ENCODE peak calls at places on chromosomes 5 and 9, in eight cellular contexts. S, J, Q, P, R, L, F and Y are unnamed samples.

GRCh38 chr9:35526087-35526801 is 36.3 kb downstream of the RUSC2 start:
- DNase-seq in F (no peak), P (no peak), Q (no peak), L (no peak), S (no peak), R (no peak), J (no peak), Y (no peak)

GRCh38 chr5:74261906-74262305 is 378.6 kb downstream of the ENC1 start:
- DNase-seq in Q (no peak), P (no peak), L (no peak), R (no peak), F (no peak), S (no peak), J (no peak), Y (no peak)

GRCh38 chr5:59709833-59710232 is 183.7 kb downstream of the PDE4D start:
- DNase-seq in F (peak), L (no peak), R (no peak), P (no peak), Q (no peak), S (no peak), J (no peak), Y (no peak)

GRCh38 chr5:7420506-7421280 is 24.8 kb downstream of the ADCY2 start:
- DNase-seq in F (no peak), R (no peak), S (no peak), Q (no peak), L (no peak), J (no peak), P (no peak), Y (no peak)

GRCh38 chr9:93713716-93714115 is 137.3 kb downstream of the PHF2 start:
- DNase-seq in P (no peak), S (no peak), R (no peak), Q (no peak), J (no peak), L (no peak), F (no peak), Y (no peak)

GRCh38 chr5:52804359-52804758 is 16.6 kb downstream of the ITGA1 start:
- DNase-seq in Q (no peak), L (no peak), R (no peak), F (no peak), P (no peak), J (no peak), S (no peak), Y (no peak)

GRCh38 chr5:142012186-142012785 is 541 bp downstream of the GNPDA1 start:
- DNase-seq in F (peak), Q (no peak), P (peak), R (peak), S (peak), L (peak), J (no peak), Y (peak)

GRCh38 chr9:75087279-75087823 is 604 bp downstream of the NMRK1 start:
- DNase-seq in S (peak), L (peak), F (peak), Q (peak), J (peak), R (peak), P (no peak), Y (no peak)

GRCh38 chr5:136070486-136071285 is 41.9 kb downstream of the TGFBI start:
- DNase-seq in F (peak), R (peak), P (no peak), J (no peak), S (no peak), L (no peak), Q (no peak), Y (no peak)

GRCh38 chr5:83306572-83307241 is 164.8 kb upstream of the VCAN start:
- DNase-seq in R (peak), S (no peak), J (no peak), Q (no peak), P (no peak), F (peak), L (no peak), Y (no peak)

GRCh38 chr9:137411260-137411659 is 11.7 kb downstream of the EXD3 start:
- DNase-seq in P (no peak), R (peak), Q (no peak), F (peak), S (no peak), J (no peak), L (no peak), Y (no peak)

GRCh38 chr5:77175235-77175634 is 35.2 kb upstream of the PDE8B start:
- DNase-seq in P (no peak), F (no peak), Q (no peak), J (no peak), R (no peak), S (no peak), L (no peak), Y (no peak)

GRCh38 chr9:126777733-126778132 is 27.1 kb upstream of the ZBTB43 start:
- DNase-seq in R (no peak), P (no peak), Q (no peak), F (no peak), L (no peak), J (no peak), S (no peak), Y (no peak)

GRCh38 chr5:135092476-135092875 is 58.4 kb upstream of the PITX1 start:
- DNase-seq in P (no peak), L (no peak), R (no peak), Q (no peak), S (no peak), J (no peak), F (no peak), Y (no peak)

GRCh38 chr9:112569186-112569585 is 82.6 kb downstream of the KIAA1958 start:
- DNase-seq in L (no peak), Q (no peak), J (no peak), F (no peak), R (no peak), S (no peak), P (no peak), Y (no peak)

GRCh38 chr9:35577486-35577885 is 27.6 kb upstream of the TESK1 start:
- DNase-seq in P (no peak), F (no peak), J (no peak), R (no peak), S (no peak), L (no peak), Q (no peak), Y (no peak)

GRCh38 chr5:181243521-181244307 is at the start of gene RACK1:
- DNase-seq in F (peak), R (peak), J (peak), P (peak), L (peak), S (peak), Q (peak), Y (no peak)

GRCh38 chr5:174159327-174160247 is 114.1 kb downstream of the NSG2 start:
- DNase-seq in F (no peak), P (no peak), J (no peak), L (no peak), R (no peak), S (no peak), Q (no peak), Y (no peak)

GRCh38 chr5:94010814-94011213 is 269.4 kb upstream of the POU5F2 start:
- DNase-seq in P (no peak), S (no peak), R (no peak), L (no peak), J (no peak), F (no peak), Q (no peak), Y (no peak)

GRCh38 chr5:104372796-104373195 is 810.2 kb upstream of the NUDT12 start:
- DNase-seq in R (no peak), Q (no peak), P (no peak), L (no peak), J (no peak), S (no peak), F (no peak), Y (no peak)

GRCh38 chr9:127199001-127199791 is 65.4 kb upstream of the GARNL3 start:
- DNase-seq in R (peak), J (peak), S (peak), P (peak), L (peak), F (peak), Q (peak), Y (peak)

GRCh38 chr9:130360672-130361071 is 84.1 kb upstream of the ASS1 start:
- DNase-seq in J (no peak), F (no peak), R (no peak), P (no peak), S (no peak), Q (no peak), L (no peak), Y (no peak)

GRCh38 chr5:11075010-11075860 is 314.2 kb upstream of the DAP start:
- DNase-seq in R (no peak), J (no peak), S (no peak), P (no peak), L (no peak), Q (no peak), F (no peak), Y (no peak)

GRCh38 chr5:119385136-119386128 is 29.6 kb downstream of the TNFAIP8 start:
- DNase-seq in L (no peak), R (no peak), J (no peak), P (no peak), Q (no peak), S (no peak), F (no peak), Y (no peak)

GRCh38 chr5:169384661-169385060 is 83.7 kb upstream of the SLIT3 start:
- DNase-seq in J (no peak), P (no peak), S (no peak), R (no peak), F (no peak), L (no peak), Q (no peak), Y (no peak)

GRCh38 chr9:4137234-4137633 is 162.6 kb downstream of the GLIS3 start:
- DNase-seq in S (no peak), Q (no peak), P (no peak), L (no peak), F (no peak), J (no peak), R (no peak), Y (no peak)
- H3K27ac ChIP-seq in S (no peak), Q (no peak), P (no peak), L (no peak), F (no peak), J (no peak), R (no peak), Y (no peak)

GRCh38 chr5:36637516-36637915 is 31.1 kb downstream of the SLC1A3 start:
- DNase-seq in Q (no peak), P (no peak), R (no peak), F (no peak), L (no peak), J (no peak), S (no peak), Y (no peak)

GRCh38 chr5:36638056-36638455 is 31.6 kb downstream of the SLC1A3 start:
- DNase-seq in F (no peak), P (no peak), L (no peak), J (no peak), S (no peak), R (no peak), Q (no peak), Y (no peak)

GRCh38 chr5:36640949-36641348 is 34.5 kb downstream of the SLC1A3 start:
- DNase-seq in S (no peak), J (no peak), R (no peak), L (no peak), P (no peak), F (no peak), Q (no peak), Y (no peak)

GRCh38 chr5:36635721-36636390 is 29.4 kb downstream of the SLC1A3 start:
- DNase-seq in Q (no peak), S (no peak), L (no peak), P (no peak), R (no peak), F (no peak), J (no peak), Y (no peak)

GRCh38 chr5:36637101-36637500 is 30.7 kb downstream of the SLC1A3 start:
- DNase-seq in F (no peak), R (no peak), J (no peak), L (no peak), Q (no peak), S (no peak), P (no peak), Y (no peak)
- H3K27ac ChIP-seq in F (no peak), R (no peak), J (no peak), L (no peak), Q (no peak), S (no peak), P (no peak), Y (no peak)

DNA sequence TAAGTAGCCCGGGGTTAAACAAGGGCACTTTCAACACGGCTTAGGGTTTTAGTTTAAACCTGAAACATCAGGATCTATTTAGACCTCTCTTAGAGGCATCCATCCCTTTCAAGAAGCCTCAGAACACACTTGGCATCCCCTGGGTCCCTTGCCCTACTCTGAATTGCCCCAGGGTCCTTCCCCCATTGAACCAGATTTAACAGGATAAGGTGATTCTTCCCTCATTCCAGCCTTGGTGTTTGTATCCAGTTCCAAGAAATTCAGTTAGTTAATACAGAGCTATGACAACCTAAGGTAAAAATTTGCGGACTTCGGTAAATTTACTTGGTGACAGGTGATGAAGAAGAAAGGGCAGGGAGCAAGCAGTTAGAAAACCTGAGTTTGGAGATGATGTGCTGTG is 35.8 kb upstream of the GLIS3 start:
- DNase-seq in P (no peak), J (no peak), R (no peak), Q (no peak), F (no peak), S (no peak), L (no peak), Y (no peak)
- H3K27ac ChIP-seq in P (no peak), J (no peak), R (no peak), Q (no peak), F (no peak), S (no peak), L (no peak), Y (no peak)

GRCh38 chr5:1338196-1338490 is 6.8 kb downstream of the CLPTM1L start:
- DNase-seq in F (no peak), S (no peak), P (no peak), R (no peak), J (no peak), Q (no peak), L (no peak), Y (no peak)
- H3K27ac ChIP-seq in F (no peak), S (no peak), P (no peak), R (no peak), J (no peak), Q (no peak), L (no peak), Y (no peak)

GRCh38 chr9:85041737-85042136 is 372.2 kb downstream of the NTRK2 start:
- DNase-seq in Q (no peak), J (no peak), P (no peak), F (no peak), S (no peak), L (no peak), R (no peak), Y (peak)
- H3K27ac ChIP-seq in Q (no peak), J (no peak), P (no peak), F (no peak), S (no peak), L (no peak), R (no peak), Y (peak)

DNA sequence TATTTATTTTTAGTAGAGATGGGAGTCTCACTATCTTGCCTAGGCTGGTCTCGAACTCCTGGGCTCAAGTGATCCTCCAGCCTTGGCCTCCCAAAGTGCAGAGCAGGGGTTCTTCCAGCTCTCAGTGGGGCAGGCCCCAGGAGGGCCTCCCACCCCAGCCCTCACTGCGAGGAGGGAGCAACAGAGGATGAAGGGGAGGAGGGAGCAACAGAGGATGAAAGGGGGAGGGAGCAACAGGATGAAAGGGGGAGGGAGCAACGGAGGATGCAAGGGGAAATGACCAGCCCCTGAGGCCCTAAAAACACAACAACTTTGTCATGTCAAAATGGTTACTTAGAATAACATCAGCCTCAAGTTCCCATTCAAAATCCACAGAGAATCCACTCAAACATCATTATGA is 10.0 kb downstream of the TRIM14 start:
- DNase-seq in F (no peak), P (no peak), R (no peak), J (no peak), S (no peak), L (no peak), Q (no peak), Y (no peak)
- H3K27ac ChIP-seq in F (no peak), P (peak), R (no peak), J (peak), S (peak), L (peak), Q (peak), Y (no peak)